ENCODE peak calls at places on chromosomes 5 and 9, in eight cellular contexts. G, B, T, P, Q, C, S and A are unnamed samples.
A peak's percentile ranks its signal among the peaks of the same experiment; 100 is the strongest.

GRCh38 chr5:59174248-59174844 is 591.5 kb downstream of the RAB3C start:
- DNase-seq in P (no peak), S (peak; percentile 64), Q (peak; percentile 82), B (peak; percentile 19), G (peak; percentile 23), T (peak; percentile 73), C (peak; percentile 47), A (peak; percentile 69)

GRCh38 chr9:96040591-96041461 is 165.3 kb downstream of the ERCC6L2 start:
- DNase-seq in Q (peak; percentile 41), T (no peak), C (no peak), P (no peak), G (no peak), B (peak; percentile 68), S (no peak), A (peak; percentile 19)

GRCh38 chr5:91212336-91213092 is 170.6 kb downstream of the ARRDC3 start:
- DNase-seq in P (no peak), C (no peak), B (peak; percentile 76), G (no peak), T (no peak), Q (peak; percentile 53), S (no peak), A (peak; percentile 92)

GRCh38 chr9:114936566-114936965 is 6.2 kb upstream of the TNFSF8 start:
- DNase-seq in P (no peak), G (no peak), B (no peak), T (no peak), C (no peak), Q (no peak), S (no peak), A (no peak)

GRCh38 chr5:50807661-50808060 is 141.2 kb downstream of the PARP8 start:
- DNase-seq in C (no peak), T (no peak), B (no peak), G (no peak), Q (peak; percentile 4), S (no peak), P (no peak), A (peak; percentile 37)

GRCh38 chr9:98117984-98118639 is 910 bp downstream of the TRIM14 start:
- DNase-seq in T (peak; percentile 71), C (peak; percentile 24), S (no peak), P (peak; percentile 51), B (peak; percentile 38), Q (peak; percentile 40), G (no peak), A (peak; percentile 30)

GRCh38 chr5:111254613-111255012 is 30.4 kb downstream of the CAMK4 start:
- DNase-seq in S (peak; percentile 82), B (no peak), C (no peak), P (peak; percentile 81), G (no peak), Q (peak; percentile 64), T (no peak), A (peak; percentile 23)

GRCh38 chr5:39760385-39761198 is 335.8 kb upstream of the DAB2 start:
- DNase-seq in G (no peak), C (no peak), B (peak; percentile 55), Q (peak; percentile 96), P (no peak), T (no peak), S (no peak), A (peak; percentile 97)

GRCh38 chr9:98380065-98380681 is 124.7 kb upstream of the TBC1D2 start:
- DNase-seq in Q (peak; percentile 38), B (peak; percentile 11), G (no peak), C (no peak), T (peak; percentile 60), S (no peak), P (no peak), A (peak; percentile 52)

GRCh38 chr5:79704553-79704952 is 14.9 kb downstream of the CMYA5 start:
- DNase-seq in C (no peak), P (no peak), G (no peak), T (no peak), S (no peak), B (no peak), Q (no peak), A (no peak)

GRCh38 chr9:135550344-135550918 is 4.5 kb downstream of the OBP2A start:
- DNase-seq in T (no peak), S (no peak), C (no peak), P (no peak), G (no peak), B (no peak), Q (no peak), A (no peak)

GRCh38 chr9:121645003-121645402 is 6.4 kb upstream of the DAB2IP start:
- DNase-seq in P (no peak), S (no peak), B (no peak), T (no peak), Q (no peak), C (no peak), G (no peak), A (no peak)

GRCh38 chr9:124282442-124283231 is 24.9 kb downstream of the NEK6 start:
- DNase-seq in G (no peak), P (no peak), S (no peak), C (no peak), T (no peak), B (no peak), Q (peak; percentile 50), A (peak; percentile 81)

GRCh38 chr5:55982957-55983381 is 11.8 kb downstream of the IL6ST start:
- DNase-seq in C (no peak), Q (no peak), S (peak; percentile 54), T (no peak), G (no peak), B (peak; percentile 11), P (no peak), A (no peak)

GRCh38 chr5:173762930-173763329 is 125.2 kb upstream of the CPEB4 start:
- DNase-seq in Q (no peak), C (no peak), S (no peak), B (no peak), T (no peak), G (no peak), P (no peak), A (no peak)

GRCh38 chr5:173765661-173766060 is 122.5 kb upstream of the CPEB4 start:
- DNase-seq in P (no peak), G (no peak), T (no peak), B (no peak), Q (no peak), S (no peak), C (no peak), A (no peak)

GRCh38 chr5:173763410-173763809 is 124.7 kb upstream of the CPEB4 start:
- DNase-seq in T (no peak), C (no peak), G (no peak), B (no peak), S (no peak), P (no peak), Q (no peak), A (no peak)

GRCh38 chr5:173765030-173765644 is 123.0 kb upstream of the CPEB4 start:
- DNase-seq in G (no peak), T (no peak), S (no peak), Q (peak; percentile 16), B (no peak), P (no peak), C (no peak), A (peak; percentile 5)

DNA sequence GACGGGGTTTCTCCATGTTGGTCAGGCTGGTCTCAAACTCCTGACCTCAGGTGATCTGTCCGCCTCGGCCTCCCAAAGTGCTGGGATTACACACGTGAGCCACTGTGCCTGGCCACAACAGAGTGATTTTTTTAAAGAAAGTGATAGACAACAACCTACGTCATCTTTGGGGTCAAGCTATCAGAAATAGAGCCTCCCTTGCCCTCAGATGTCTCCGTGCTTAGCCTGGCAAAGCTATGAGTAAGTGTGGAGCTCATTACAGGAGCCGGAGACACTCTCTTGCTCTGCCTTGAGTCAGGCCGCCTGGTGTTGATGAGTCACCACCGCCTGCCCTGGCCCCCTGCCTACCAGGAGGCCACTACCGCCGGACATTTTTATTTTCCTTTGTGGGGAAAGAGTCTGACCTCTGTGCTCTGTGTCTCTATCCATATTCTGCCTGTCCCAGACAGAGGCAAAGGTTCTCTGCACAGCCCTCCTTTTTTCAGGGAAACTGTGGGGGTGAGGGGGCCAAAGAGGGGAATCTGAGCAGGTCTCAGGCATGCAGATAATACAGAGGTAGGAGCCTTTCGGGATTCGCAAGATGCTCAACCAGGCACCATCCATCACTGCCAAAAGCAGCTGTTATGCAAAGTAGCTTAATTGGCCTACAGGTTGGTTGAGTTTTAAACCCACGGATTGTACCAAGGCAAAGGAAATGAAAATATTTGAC is 123.7 kb upstream of the CPEB4 start:
- DNase-seq in C (peak; percentile 94), B (peak; percentile 95), T (peak; percentile 77), Q (peak; percentile 97), P (no peak), G (no peak), S (no peak), A (peak; percentile 96)
- H2AFZ ChIP-seq in C (peak overlapping the region; percentile 74), B (peak overlapping the region; percentile 71), T (no peak overlapping the region), Q (no peak overlapping the region), P (no peak overlapping the region), G (peak overlapping the region; percentile 90), S (no peak overlapping the region), A (no peak overlapping the region)

GRCh38 chr9:93245437-93245970 is 61.6 kb downstream of the WNK2 start:
- DNase-seq in C (no peak), Q (no peak), P (no peak), B (no peak), G (no peak), T (no peak), S (no peak), A (no peak)
- H2AFZ ChIP-seq in C (no peak overlapping the region), Q (no peak overlapping the region), P (no peak overlapping the region), B (no peak overlapping the region), G (no peak overlapping the region), T (no peak overlapping the region), S (no peak overlapping the region), A (no peak overlapping the region)

DNA sequence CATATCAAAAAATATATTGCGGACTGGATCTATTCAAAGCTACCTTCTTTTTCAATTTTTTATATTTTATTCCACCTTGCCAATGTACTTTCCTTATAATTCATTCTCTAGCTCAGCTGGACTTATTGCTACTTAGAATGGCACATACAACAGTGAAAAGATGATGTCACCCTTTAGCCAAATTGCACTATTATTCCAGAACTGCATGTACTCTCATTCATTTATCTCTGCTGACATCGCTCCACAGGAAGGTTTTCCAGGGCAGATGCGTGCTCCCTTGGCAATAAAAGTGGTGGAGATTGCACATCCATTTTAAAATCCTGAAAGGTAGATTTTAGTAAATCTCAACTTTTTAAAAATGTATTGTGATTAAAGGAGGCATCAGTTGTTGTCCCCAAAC is 63.2 kb upstream of the SLC30A5 start:
- DNase-seq in Q (peak; percentile 21), B (no peak), P (no peak), T (no peak), C (no peak), S (no peak), G (no peak), A (no peak)
- H2AFZ ChIP-seq in Q (no peak overlapping the region), B (no peak overlapping the region), P (no peak overlapping the region), T (no peak overlapping the region), C (no peak overlapping the region), S (no peak overlapping the region), G (no peak overlapping the region), A (no peak overlapping the region)

DNA sequence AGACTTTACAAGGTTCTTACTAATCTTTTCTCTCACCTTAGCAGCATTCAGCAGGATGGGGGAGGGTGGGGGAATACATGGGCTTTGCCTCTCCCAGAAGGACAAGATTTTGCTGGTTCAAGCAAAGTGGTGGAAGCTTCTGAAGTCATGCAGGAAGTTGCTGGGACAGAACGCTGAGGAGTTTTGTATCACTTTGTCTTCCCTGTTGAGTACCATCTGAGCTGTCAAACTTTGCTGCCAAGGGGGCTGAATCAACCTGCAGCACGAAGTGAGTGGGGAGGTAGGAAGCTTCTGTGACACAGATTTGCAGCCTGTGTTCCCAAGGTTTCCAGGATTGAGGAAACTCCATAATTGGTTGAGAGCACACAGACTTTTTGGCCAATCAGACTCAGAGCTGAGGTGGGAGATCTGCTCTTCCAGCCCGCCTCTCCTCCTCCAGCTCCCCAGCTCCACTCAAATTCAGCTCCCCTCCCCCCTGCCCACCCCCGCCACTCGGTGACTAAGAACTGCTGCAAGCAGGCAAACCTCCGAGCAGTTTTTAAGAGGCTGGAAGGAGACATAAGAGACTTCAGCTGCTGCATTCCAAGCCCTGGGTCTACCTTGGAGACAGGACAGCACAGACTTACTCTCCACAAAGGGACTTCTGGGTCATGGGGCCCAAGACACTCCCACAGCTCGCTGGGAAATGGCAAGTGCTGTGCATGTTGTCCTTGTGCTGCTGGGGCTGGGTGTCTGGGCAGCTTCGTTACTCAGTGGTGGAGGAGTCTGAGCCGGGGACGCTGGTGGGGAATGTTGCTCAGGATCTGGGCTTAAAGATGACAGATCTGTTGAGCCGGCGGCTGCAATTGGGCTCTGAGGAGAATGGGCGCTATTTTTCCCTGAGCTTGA is at the start of gene PCDHGC5:
- DNase-seq in P (no peak), T (no peak), B (peak; percentile 71), G (no peak), C (no peak), Q (peak; percentile 57), S (no peak), A (peak; percentile 60)
- H2AFZ ChIP-seq in P (no peak within 1 kb of the TSS), T (no peak within 1 kb of the TSS), B (no peak within 1 kb of the TSS), G (no peak within 1 kb of the TSS), C (no peak within 1 kb of the TSS), Q (no peak within 1 kb of the TSS), S (no peak within 1 kb of the TSS), A (no peak within 1 kb of the TSS)